ENCODE peak calls at places on chromosomes 13 and 19, in nine cellular contexts. X is OCI-LY7, Y is breast epithelium, W is dorsolateral prefrontal cortex, K is PC-3, R is BJ, N is IMR-90, P is epithelial cell of proximal tubule, J is foreskin fibroblast. E is an unnamed sample.

GRCh38 chr13:110616103-110617101 is 1.1 kb downstream of the NAXD start:
- DNase-seq in W (peak), K (peak), X (peak), P (no peak), R (no peak), N (peak), J (peak), Y (peak), E (no peak)

GRCh38 chr13:83216521-83217245 is 665.6 kb downstream of the SLITRK1 start:
- DNase-seq in J (peak), N (peak), K (no peak), Y (no peak), R (no peak), W (no peak), X (no peak), P (no peak), E (peak)

GRCh38 chr19:1437609-1438008 is 587 bp upstream of the RPS15 start:
- DNase-seq in R (no peak), N (no peak), J (no peak), X (no peak), K (no peak), W (no peak), Y (no peak), P (no peak), E (no peak)

GRCh38 chr19:20453424-20453938 is 112.1 kb downstream of the ZNF737 start:
- DNase-seq in R (no peak), Y (no peak), K (no peak), W (no peak), J (no peak), X (no peak), N (no peak), P (no peak), E (no peak)

GRCh38 chr19:47765522-47766358 is 12.8 kb upstream of the SELENOW start:
- DNase-seq in P (no peak), R (no peak), X (peak), K (peak), N (peak), Y (peak), W (peak), J (peak), E (no peak)

GRCh38 chr13:31797154-31797775 is 57.9 kb downstream of the RXFP2 start:
- DNase-seq in K (peak), X (no peak), N (peak), Y (no peak), P (no peak), J (peak), R (no peak), W (no peak), E (peak)

GRCh38 chr13:79776538-79776937 is 295.6 kb downstream of the NDFIP2 start:
- DNase-seq in Y (no peak), R (no peak), P (no peak), W (no peak), X (no peak), N (peak), K (peak), J (peak), E (no peak)

GRCh38 chr13:50576156-50576555 is 267.3 kb downstream of the DLEU7 start:
- DNase-seq in N (no peak), K (peak), W (no peak), J (peak), Y (no peak), R (no peak), X (no peak), P (no peak), E (no peak)

GRCh38 chr13:48783181-48783630 is 129.5 kb downstream of the CYSLTR2 start:
- DNase-seq in N (peak), Y (no peak), P (peak), W (no peak), X (no peak), J (peak), K (peak), R (peak), E (peak)

GRCh38 chr13:84433024-84433423 is 550.8 kb upstream of the SLITRK1 start:
- DNase-seq in N (peak), W (no peak), J (peak), X (no peak), Y (no peak), R (peak), P (no peak), K (no peak), E (peak)

GRCh38 chr13:79477968-79478367 is 3.0 kb upstream of the NDFIP2 start:
- DNase-seq in J (no peak), K (no peak), Y (no peak), X (no peak), N (no peak), W (no peak), R (no peak), P (no peak), E (no peak)

GRCh38 chr13:73162912-73163911 is 104.4 kb downstream of the KLF5 start:
- DNase-seq in R (no peak), J (no peak), P (no peak), W (no peak), K (peak), X (no peak), Y (no peak), N (no peak), E (no peak)

GRCh38 chr13:106100261-106100919 is 435.1 kb downstream of the EFNB2 start:
- DNase-seq in J (no peak), P (no peak), X (no peak), Y (no peak), N (no peak), R (no peak), W (no peak), K (peak), E (no peak)

GRCh38 chr13:41563501-41564001 is 106.2 kb downstream of the RGCC start:
- DNase-seq in J (peak), R (no peak), N (peak), Y (no peak), X (no peak), K (peak), P (no peak), W (no peak), E (no peak)

GRCh38 chr19:45577111-45577905 is 7.3 kb downstream of the OPA3 start:
- DNase-seq in P (peak), K (peak), X (no peak), W (no peak), J (peak), R (peak), Y (no peak), N (peak), E (peak)

GRCh38 chr19:41691268-41691970 is 3.3 kb upstream of the CEACAM7 start:
- DNase-seq in J (peak), W (no peak), R (no peak), P (no peak), N (no peak), Y (no peak), X (no peak), K (peak), E (no peak)

GRCh38 chr13:111490611-111491010 is 170.2 kb downstream of the TEX29 start:
- DNase-seq in K (no peak), R (no peak), X (no peak), P (no peak), N (no peak), J (no peak), W (no peak), Y (peak), E (no peak)

GRCh38 chr13:36807616-36808015 is 11.4 kb upstream of the RFXAP start:
- DNase-seq in Y (no peak), W (no peak), K (peak), R (no peak), N (no peak), X (no peak), J (no peak), P (no peak), E (no peak)

GRCh38 chr19:15101479-15102082 is 5.6 kb upstream of the SYDE1 start:
- DNase-seq in K (peak), X (peak), P (no peak), W (no peak), J (peak), Y (no peak), N (peak), R (no peak), E (no peak)

GRCh38 chr19:4066682-4067395 is at the start of gene ZBTB7A:
- DNase-seq in P (no peak), W (peak), Y (peak), J (peak), X (peak), R (no peak), K (peak), N (peak), E (no peak)

GRCh38 chr19:47315125-47315821 is 5.6 kb downstream of the C5AR1 start:
- DNase-seq in N (peak), R (peak), W (peak), P (peak), K (peak), X (no peak), Y (no peak), J (peak), E (peak)

GRCh38 chr19:15112385-15112784 is 5.2 kb downstream of the SYDE1 start:
- DNase-seq in W (no peak), J (peak), P (no peak), K (peak), R (no peak), Y (no peak), X (peak), N (no peak), E (no peak)

GRCh38 chr13:23828866-23829265 is 60.3 kb downstream of the MIPEP start:
- DNase-seq in N (peak), P (peak), Y (no peak), R (no peak), W (no peak), X (no peak), J (peak), K (no peak), E (no peak)

GRCh38 chr19:33248954-33249613 is 23.4 kb upstream of the SLC7A10 start:
- DNase-seq in K (peak), W (no peak), J (no peak), X (no peak), Y (no peak), P (no peak), R (no peak), N (no peak), E (no peak)

GRCh38 chr19:9531933-9532332 is 6.5 kb downstream of the ZNF426 start:
- DNase-seq in W (no peak), N (peak), X (no peak), R (no peak), P (no peak), Y (no peak), K (peak), J (peak), E (no peak)

GRCh38 chr13:51475727-51476521 is 23.1 kb upstream of the INTS6 start:
- DNase-seq in W (no peak), J (peak), P (no peak), K (peak), X (no peak), N (peak), R (no peak), Y (no peak), E (no peak)

GRCh38 chr13:60572003-60572792 is 175.2 kb downstream of the TDRD3 start:
- DNase-seq in P (peak), K (peak), N (peak), Y (no peak), X (no peak), J (peak), W (no peak), R (no peak), E (no peak)

GRCh38 chr13:80547885-80548284 is 207.0 kb upstream of the SPRY2 start:
- DNase-seq in K (no peak), P (no peak), R (no peak), Y (no peak), W (no peak), N (no peak), X (no peak), J (peak), E (no peak)

GRCh38 chr13:29693297-29693945 is 97.9 kb upstream of the SLC7A1 start:
- DNase-seq in N (no peak), K (no peak), X (no peak), J (no peak), P (no peak), Y (peak), R (no peak), W (no peak), E (no peak)

GRCh38 chr13:112203614-112204013 is 136.7 kb downstream of the SOX1 start:
- DNase-seq in Y (no peak), R (no peak), N (no peak), P (no peak), K (no peak), J (no peak), W (no peak), X (no peak), E (no peak)

GRCh38 chr19:13865578-13866462 is 11.1 kb upstream of the NANOS3 start:
- DNase-seq in N (no peak), X (no peak), K (no peak), P (no peak), R (no peak), J (no peak), W (no peak), Y (no peak), E (no peak)

GRCh38 chr19:44943801-44944249 is 1.8 kb downstream of the APOC4 start:
- DNase-seq in N (no peak), P (no peak), X (peak), Y (no peak), K (no peak), J (peak), R (no peak), W (peak), E (no peak)

GRCh38 chr13:113629814-113630213 is 28.2 kb downstream of the ATP4B start:
- DNase-seq in J (no peak), R (no peak), X (no peak), W (no peak), K (no peak), N (no peak), Y (peak), P (no peak), E (no peak)

GRCh38 chr19:15525291-15525690 is 17.0 kb downstream of the CYP4F22 start:
- DNase-seq in X (no peak), K (no peak), R (no peak), W (no peak), P (no peak), N (no peak), Y (no peak), J (no peak), E (no peak)

GRCh38 chr19:22945560-22945959 is 57.4 kb downstream of the ZNF728 start:
- DNase-seq in N (peak), J (peak), W (no peak), K (no peak), Y (no peak), X (peak), P (peak), R (no peak), E (no peak)

GRCh38 chr19:43957891-43958290 is 6.9 kb downstream of the ZNF221 start:
- DNase-seq in R (peak), J (peak), P (peak), Y (no peak), X (no peak), N (peak), W (no peak), K (no peak), E (peak)

GRCh38 chr13:99199541-99200432 is 867 bp upstream of the UBAC2 start:
- DNase-seq in J (no peak), W (peak), P (no peak), R (no peak), N (no peak), X (no peak), Y (no peak), K (no peak), E (no peak)

GRCh38 chr13:38636106-38636505 is 50.8 kb upstream of the FREM2 start:
- DNase-seq in X (no peak), N (no peak), P (no peak), Y (no peak), J (no peak), W (no peak), R (no peak), K (no peak), E (no peak)

GRCh38 chr19:3008994-3009393 is 20.1 kb downstream of the TLE2 start:
- DNase-seq in R (no peak), J (no peak), P (no peak), X (no peak), Y (no peak), K (no peak), W (no peak), N (no peak), E (no peak)
- TF ChIP-seq CTCF in R (no peak), J (no peak), P (no peak), X (no peak), Y (no peak), K (no peak), W (no peak), N (no peak), E (no peak)

DNA sequence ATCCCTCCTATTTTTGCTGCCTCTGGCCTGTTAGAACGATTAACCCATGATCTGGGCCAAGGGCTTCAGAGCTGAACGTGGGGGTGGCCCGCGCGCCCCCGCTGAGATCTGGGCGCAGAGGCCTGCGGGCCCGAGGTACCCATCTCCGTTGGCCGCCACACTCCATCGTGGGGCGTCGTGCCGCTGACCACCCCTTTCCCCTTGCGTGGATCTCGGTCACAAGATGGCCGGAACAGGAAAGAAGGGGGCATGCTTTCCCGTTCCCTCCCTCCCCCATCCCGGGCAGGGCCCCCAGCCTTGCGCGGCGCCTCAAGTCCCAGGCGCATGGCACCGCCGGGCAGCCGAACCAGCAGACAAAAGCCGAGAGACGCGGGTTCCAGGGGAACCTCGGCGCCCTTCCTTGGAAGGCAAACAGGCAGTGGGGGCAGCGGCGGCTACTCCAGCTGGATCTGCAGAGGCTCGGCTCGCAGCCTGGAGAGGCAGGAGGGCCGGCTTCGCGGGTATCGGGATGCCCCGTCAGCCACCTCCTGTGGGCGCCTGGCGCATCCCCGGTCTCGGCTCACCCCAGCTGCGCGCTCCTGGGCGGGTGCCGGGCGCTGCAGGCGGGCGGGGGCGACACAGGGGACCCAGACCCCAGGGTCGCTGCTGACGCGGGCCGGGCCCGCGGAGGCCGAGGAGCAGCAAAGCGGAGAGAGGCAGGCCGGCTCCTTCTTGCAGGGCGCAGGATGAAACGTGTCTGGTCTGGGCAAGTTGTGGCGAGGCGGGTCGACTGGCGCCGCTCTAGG is 500 bp downstream of the DZIP1 start:
- DNase-seq in R (no peak), J (peak), Y (no peak), P (no peak), N (peak), X (no peak), K (no peak), W (peak), E (no peak)
- H3K4me3 ChIP-seq in R (peak), J (peak), Y (peak), P (peak), N (peak), X (no peak), K (peak), W (peak), E (peak)

GRCh38 chr19:29785955-29786589 is 25.7 kb upstream of the CCNE1 start:
- DNase-seq in W (no peak), N (no peak), P (no peak), X (peak), K (no peak), Y (no peak), R (no peak), J (no peak), E (no peak)
- TF ChIP-seq CTCF in W (no peak), N (peak), P (peak), X (peak), K (peak), Y (no peak), R (no peak), J (no peak), E (peak)

GRCh38 chr13:93144031-93144430 is 82.6 kb upstream of the GPC6 start:
- DNase-seq in X (no peak), Y (no peak), R (no peak), N (no peak), W (no peak), P (no peak), K (no peak), J (no peak), E (no peak)
- H3K4me3 ChIP-seq in X (no peak), Y (no peak), R (no peak), N (no peak), W (no peak), P (no peak), K (no peak), J (no peak), E (no peak)

DNA sequence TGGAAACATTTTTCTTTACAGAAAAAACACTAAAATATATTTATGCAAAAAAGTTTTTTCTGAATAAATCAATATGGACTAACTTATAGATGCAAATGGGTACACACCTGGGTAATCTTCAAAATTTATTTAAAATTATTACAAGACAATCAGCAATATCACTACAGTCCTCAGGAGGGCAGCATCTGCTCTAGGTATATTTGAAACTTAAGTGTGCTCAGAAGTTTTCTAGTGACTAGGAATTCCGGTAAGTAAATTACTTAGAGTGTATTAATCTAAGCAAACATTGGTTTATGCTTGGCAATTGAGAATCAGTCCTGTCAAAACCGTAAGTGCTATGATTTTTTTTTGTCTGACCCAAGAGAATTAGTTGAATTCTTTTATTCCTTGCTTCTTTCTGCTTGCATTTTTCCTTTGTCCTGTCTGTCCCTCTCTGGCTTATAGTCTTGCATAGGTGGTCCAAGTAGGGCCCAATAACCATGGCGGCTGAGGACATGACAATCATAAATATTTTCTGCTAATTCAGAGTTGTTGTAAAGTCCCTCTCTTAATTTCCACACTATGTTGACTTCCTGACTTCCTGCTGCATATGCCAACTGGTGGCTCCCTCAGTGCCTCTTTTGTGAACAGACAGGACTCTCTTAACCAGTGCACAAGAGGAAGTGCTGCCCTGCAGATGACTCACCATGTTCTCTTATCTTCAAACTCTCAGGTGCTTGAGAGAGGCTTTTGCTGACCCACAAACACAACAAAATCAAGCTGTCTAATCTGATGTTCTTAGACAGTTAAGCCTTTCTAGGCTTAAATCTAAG is 82.2 kb downstream of the SLAIN1 start:
- DNase-seq in P (peak), R (peak), X (peak), Y (no peak), W (no peak), K (peak), N (peak), J (peak), E (peak)
- TF ChIP-seq CTCF in P (peak), R (peak), X (peak), Y (peak), W (peak), K (peak), N (peak), J (peak), E (peak)

GRCh38 chr19:2611483-2612464 is 90.7 kb downstream of the GNG7 start:
- DNase-seq in W (no peak), K (no peak), J (no peak), Y (no peak), R (no peak), P (no peak), N (no peak), X (peak), E (no peak)
- H3K4me3 ChIP-seq in W (peak), K (no peak), J (no peak), Y (peak), R (no peak), P (no peak), N (no peak), X (no peak), E (no peak)

DNA sequence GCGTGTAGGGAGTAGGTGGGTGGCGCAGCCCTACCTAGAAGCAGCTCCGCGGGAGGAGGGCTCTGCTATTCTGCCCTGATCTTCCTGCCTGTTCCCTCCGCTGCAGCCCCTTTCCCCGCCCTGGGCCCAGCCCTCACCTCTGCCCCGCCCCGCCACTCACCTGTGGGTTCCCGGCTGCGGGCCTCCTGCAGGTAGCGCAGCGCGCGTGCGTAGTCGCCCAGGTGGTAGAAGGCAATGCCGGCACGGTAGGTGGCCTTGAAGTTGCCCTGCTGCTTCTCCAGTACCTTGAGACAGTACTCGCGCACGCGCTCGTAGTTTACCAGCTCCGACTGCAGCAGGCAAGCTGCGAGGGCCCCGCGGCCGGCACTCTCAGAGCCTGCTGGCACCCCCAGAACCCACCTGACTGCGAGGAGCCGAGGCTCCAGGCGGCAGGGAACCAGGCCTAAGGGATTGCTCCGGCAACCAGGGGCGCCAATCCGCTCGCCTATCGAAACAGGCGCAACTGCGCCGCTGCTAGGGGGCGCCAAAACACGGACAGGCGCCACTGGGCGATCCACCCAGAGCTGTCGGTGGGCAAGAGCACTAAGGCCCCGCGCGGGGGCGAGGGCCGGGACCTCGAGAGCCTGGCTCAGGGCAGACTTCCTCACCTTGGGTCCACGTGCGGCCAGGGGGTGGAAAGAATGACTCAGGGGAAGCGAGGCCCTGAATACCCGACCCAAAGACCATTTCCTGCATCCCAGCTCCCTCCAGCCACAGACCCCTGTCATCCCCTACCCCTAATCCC is 965 bp downstream of the TTC9B start:
- DNase-seq in K (peak), N (no peak), P (no peak), W (no peak), J (no peak), Y (no peak), X (peak), R (no peak), E (no peak)
- TF ChIP-seq CTCF in K (peak), N (peak), P (peak), W (no peak), J (peak), Y (no peak), X (peak), R (peak), E (peak)